ENCODE peak calls at places on chromosomes 6 and 20, in five cellular contexts. T is heart left ventricle; I is mammary epithelial cell; H is stimulated activated CD4-positive, alpha-beta T cell treated with anti-CD3 and anti-CD28 coated beads, Interleukin-4, amount 100 ng/mL, for 48 hours; N is T-cell. X is an unnamed sample.

GRCh38 chr6:72084992-72085569 is 198.7 kb downstream of the RIMS1 start:
- DNase-seq in T (no peak), I (no peak), H (no peak), N (no peak), X (no peak)

GRCh38 chr6:156876302-156876701 is 99.1 kb downstream of the ARID1B start:
- DNase-seq in T (no peak), I (no peak), H (no peak), N (no peak), X (no peak)

GRCh38 chr6:90068264-90068663 is 174.0 kb downstream of the GJA10 start:
- DNase-seq in T (peak), I (peak), H (peak), N (no peak), X (no peak)

GRCh38 chr6:70175770-70176169 is 127.1 kb downstream of the COL9A1 start:
- DNase-seq in T (no peak), I (no peak), H (no peak), N (no peak), X (no peak)

GRCh38 chr6:42359021-42359420 is 92.7 kb downstream of the TRERF1 start:
- DNase-seq in T (no peak), I (no peak), H (no peak), N (no peak), X (no peak)

GRCh38 chr20:15346657-15347280 is 1009.4 kb upstream of the FLRT3 start:
- DNase-seq in T (no peak), I (peak), H (no peak), N (no peak), X (no peak)

GRCh38 chr6:159056003-159056402 is 11.2 kb upstream of the TAGAP start:
- DNase-seq in T (no peak), I (no peak), H (no peak), N (no peak), X (no peak)

GRCh38 chr6:27761391-27761790 is 150.8 kb downstream of the OR2B2 start:
- DNase-seq in T (no peak), I (no peak), H (no peak), N (no peak), X (no peak)

GRCh38 chr6:28360961-28361360 is 11.2 kb downstream of the ZKSCAN3 start:
- DNase-seq in T (no peak), I (no peak), H (no peak), N (no peak), X (no peak)

GRCh38 chr6:26286168-26286854 is 78.7 kb upstream of the BTN3A2 start:
- DNase-seq in T (peak), I (peak), H (peak), N (peak), X (peak)

GRCh38 chr6:49336514-49337131 is 126.4 kb downstream of the MMUT start:
- DNase-seq in T (no peak), I (peak), H (no peak), N (no peak), X (no peak)

GRCh38 chr6:53593001-53593488 is 48.1 kb upstream of the GCLC start:
- DNase-seq in T (no peak), I (peak), H (no peak), N (no peak), X (no peak)

GRCh38 chr6:45677381-45677992 is 299.8 kb upstream of the SUPT3H start:
- DNase-seq in T (peak), I (no peak), H (no peak), N (peak), X (no peak)

GRCh38 chr6:108803982-108804490 is 44.2 kb upstream of the ARMC2 start:
- DNase-seq in T (no peak), I (no peak), H (no peak), N (no peak), X (no peak)

GRCh38 chr6:163876391-163876790 is 461.9 kb downstream of the QKI start:
- DNase-seq in T (no peak), I (no peak), H (no peak), N (no peak), X (no peak)

GRCh38 chr6:129490551-129491245 is 219.3 kb downstream of the ARHGAP18 start:
- DNase-seq in T (peak), I (peak), H (peak), N (peak), X (peak)

GRCh38 chr20:35601021-35601973 is 14.3 kb upstream of the SPAG4 start:
- DNase-seq in T (peak), I (peak), H (peak), N (peak), X (peak)

GRCh38 chr6:159769470-159769869 is 7.6 kb downstream of the ACAT2 start:
- DNase-seq in T (no peak), I (no peak), H (no peak), N (no peak), X (no peak)

GRCh38 chr20:10733122-10733521 is 59.3 kb upstream of the JAG1 start:
- DNase-seq in T (no peak), I (peak), H (no peak), N (no peak), X (no peak)

GRCh38 chr6:25168637-25169036 is 110.5 kb upstream of the CARMIL1 start:
- DNase-seq in T (no peak), I (no peak), H (no peak), N (no peak), X (no peak)

GRCh38 chr6:41167173-41167963 is 4.5 kb upstream of the TREM2 start:
- DNase-seq in T (no peak), I (peak), H (no peak), N (no peak), X (no peak)

GRCh38 chr20:32421290-32421689 is 63.2 kb downstream of the ASXL1 start:
- DNase-seq in T (no peak), I (no peak), H (no peak), N (no peak), X (no peak)

X was measured in T-helper 1 cell.